ENCODE peak calls at places on chromosome 10, in seven cellular contexts. Z, Q, F, N, I, J and W are unnamed samples.

GRCh38 chr10:133324198-133324792 is 12.4 kb downstream of the CALY start:
- DNase-seq in Z (peak; percentile 84), Q (peak; percentile 87), F (peak; percentile 62), N (no peak), I (peak; percentile 62), J (no peak), W (no peak)

GRCh38 chr10:102269017-102269416 is 23.7 kb downstream of the GBF1 start:
- DNase-seq in Z (no peak), Q (no peak), F (no peak), N (no peak), I (no peak), J (no peak), W (no peak)

GRCh38 chr10:90112681-90113080 is 411.3 kb downstream of the KIF20B start:
- DNase-seq in Z (no peak), Q (no peak), F (no peak), N (no peak), I (no peak), J (no peak), W (no peak)

GRCh38 chr10:36759111-36759805 is 366.1 kb upstream of the ANKRD30A start:
- DNase-seq in Z (no peak), Q (no peak), F (no peak), N (no peak), I (no peak), J (no peak), W (no peak)

GRCh38 chr10:132551093-132551807 is 13.7 kb downstream of the INPP5A start:
- DNase-seq in Z (no peak), Q (peak; percentile 91), F (no peak), N (no peak), I (no peak), J (no peak), W (no peak)

GRCh38 chr10:652226-652625 is 37.2 kb downstream of the DIP2C start:
- DNase-seq in Z (no peak), Q (no peak), F (no peak), N (no peak), I (no peak), J (no peak), W (peak; percentile 71)

GRCh38 chr10:71933651-71934050 is 30.5 kb upstream of the CHST3 start:
- DNase-seq in Z (no peak), Q (no peak), F (no peak), N (no peak), I (no peak), J (no peak), W (no peak)

GRCh38 chr10:84156009-84156408 is 16.7 kb downstream of the GHITM start:
- DNase-seq in Z (no peak), Q (no peak), F (no peak), N (no peak), I (no peak), J (no peak), W (no peak)

GRCh38 chr10:95655571-95656290 is 780 bp downstream of the ALDH18A1 start:
- DNase-seq in Z (peak; percentile 19), Q (no peak), F (peak; percentile 16), N (no peak), I (no peak), J (peak; percentile 62), W (no peak)

GRCh38 chr10:59847888-59848287 is 58.5 kb downstream of the CCDC6 start:
- DNase-seq in Z (no peak), Q (no peak), F (no peak), N (no peak), I (no peak), J (peak; percentile 12), W (no peak)

GRCh38 chr10:95474228-95475002 is 86.8 kb downstream of the SORBS1 start:
- DNase-seq in Z (no peak), Q (no peak), F (peak; percentile 29), N (no peak), I (peak; percentile 48), J (no peak), W (no peak)

GRCh38 chr10:91034042-91034441 is 113.2 kb upstream of the ANKRD1 start:
- DNase-seq in Z (no peak), Q (no peak), F (no peak), N (no peak), I (no peak), J (no peak), W (no peak)

GRCh38 chr10:99917963-99918825 is 91.6 kb downstream of the DNMBP start:
- DNase-seq in Z (peak; percentile 35), Q (no peak), F (no peak), N (no peak), I (peak; percentile 26), J (no peak), W (no peak)

GRCh38 chr10:127888526-127889312 is 4.0 kb downstream of the CLRN3 start:
- DNase-seq in Z (peak; percentile 76), Q (no peak), F (no peak), N (no peak), I (no peak), J (peak; percentile 89), W (no peak)

GRCh38 chr10:129968020-129968861 is 4.2 kb upstream of the EBF3 start:
- DNase-seq in Z (no peak), Q (peak; percentile 62), F (no peak), N (no peak), I (no peak), J (no peak), W (no peak)

DNA sequence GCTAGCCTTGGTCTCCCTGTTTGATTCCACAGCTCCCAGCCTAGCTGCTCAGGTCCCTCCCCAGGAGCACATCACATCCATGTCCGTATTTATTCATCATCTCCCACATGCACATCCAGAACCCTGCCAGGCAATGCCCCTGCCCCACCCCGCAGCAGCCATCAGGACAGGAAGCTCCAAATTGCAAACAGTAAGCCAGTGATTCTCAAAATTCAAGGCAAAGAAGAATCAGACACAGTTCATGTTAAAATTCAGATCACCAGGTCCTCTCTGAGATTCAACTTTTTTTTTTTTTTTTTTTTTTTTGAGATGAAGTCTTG is 17.7 kb downstream of the LRRC20 start:
- DNase-seq in Z (no peak), Q (no peak), F (no peak), N (no peak), I (no peak), J (no peak), W (no peak)
- TF ChIP-seq CTCF in Z (no peak), Q (no peak), F (no peak), N (no peak), I (no peak), J (no peak), W (no peak)

DNA sequence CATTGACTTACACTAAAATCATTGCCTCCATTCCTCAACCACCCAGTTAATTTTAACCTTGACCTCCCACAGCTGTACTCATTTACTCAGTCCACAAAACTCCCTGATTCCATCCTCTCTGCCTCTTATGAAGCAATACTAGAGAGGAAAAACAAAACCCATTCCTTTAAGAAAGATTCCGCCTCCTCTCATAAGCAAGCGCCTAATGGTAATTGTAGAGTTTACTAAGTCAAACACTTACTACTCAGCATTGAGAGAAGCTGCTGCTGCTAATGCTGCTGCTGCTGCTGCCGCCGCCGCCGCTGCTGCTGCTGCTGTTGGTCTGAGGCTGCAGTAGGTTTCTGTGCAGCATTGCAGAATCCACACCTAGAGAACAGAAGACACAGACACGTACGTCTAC is 2.1 kb upstream of the ADD3 start:
- DNase-seq in Z (peak; percentile 46), Q (no peak), F (peak; percentile 35), N (no peak), I (no peak), J (no peak), W (no peak)
- H3K4me3 ChIP-seq in Z (peak overlapping the region; percentile 88), Q (no peak overlapping the region), F (peak overlapping the region; percentile 50), N (no peak overlapping the region), I (peak overlapping the region; percentile 99), J (peak overlapping the region; percentile 93), W (peak overlapping the region; percentile 99)

GRCh38 chr10:50610364-50610763 is 13.4 kb downstream of the SGMS1 start:
- DNase-seq in Z (no peak), Q (no peak), F (no peak), N (no peak), I (no peak), J (no peak), W (no peak)

GRCh38 chr10:50615654-50616053 is 8.1 kb downstream of the SGMS1 start:
- DNase-seq in Z (no peak), Q (no peak), F (no peak), N (no peak), I (no peak), J (no peak), W (no peak)

GRCh38 chr10:50613150-50613549 is 10.6 kb downstream of the SGMS1 start:
- DNase-seq in Z (no peak), Q (no peak), F (no peak), N (no peak), I (no peak), J (no peak), W (no peak)

GRCh38 chr10:50614444-50615137 is 9.2 kb downstream of the SGMS1 start:
- DNase-seq in Z (no peak), Q (no peak), F (peak; percentile 53), N (peak; percentile 37), I (no peak), J (no peak), W (no peak)

DNA sequence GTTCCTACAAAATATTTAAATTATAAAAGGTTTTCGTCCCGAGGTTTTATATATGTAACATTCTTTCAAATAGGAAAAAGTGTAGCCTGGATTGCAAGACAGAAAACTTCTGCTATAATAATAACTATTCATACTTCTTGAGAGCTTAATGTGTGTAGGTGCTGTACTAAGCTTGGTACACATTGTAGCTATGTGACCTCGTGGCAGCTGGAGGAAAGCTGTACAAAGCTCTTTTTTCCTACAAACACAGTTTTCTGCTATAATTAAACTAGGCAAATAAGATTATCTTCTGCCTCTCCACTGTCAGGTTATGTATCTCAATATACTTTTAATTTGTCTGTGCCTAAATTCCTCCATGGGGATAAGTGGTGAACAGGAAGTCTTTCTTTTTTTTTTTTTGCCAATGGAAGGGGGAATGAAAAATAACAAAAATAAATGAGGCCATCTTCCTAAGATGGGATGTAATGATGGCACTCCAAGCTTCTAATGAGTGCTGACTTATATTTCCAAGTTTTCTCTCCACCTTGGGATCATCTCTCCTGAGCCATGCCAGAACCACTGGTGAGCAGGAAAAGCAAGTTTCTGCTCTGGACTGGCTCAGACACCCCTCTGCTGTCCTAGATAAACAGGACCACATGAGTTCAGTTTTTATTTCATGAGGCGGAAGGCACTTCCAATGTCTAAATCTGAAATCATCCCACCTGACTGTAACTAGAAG is 9.9 kb downstream of the SGMS1 start:
- DNase-seq in Z (no peak), Q (no peak), F (no peak), N (no peak), I (no peak), J (no peak), W (no peak)
- TF ChIP-seq POLR2AphosphoS5 in Z (no peak), Q (no peak), F (no peak), N (no peak), I (no peak), J (no peak), W (no peak)

DNA sequence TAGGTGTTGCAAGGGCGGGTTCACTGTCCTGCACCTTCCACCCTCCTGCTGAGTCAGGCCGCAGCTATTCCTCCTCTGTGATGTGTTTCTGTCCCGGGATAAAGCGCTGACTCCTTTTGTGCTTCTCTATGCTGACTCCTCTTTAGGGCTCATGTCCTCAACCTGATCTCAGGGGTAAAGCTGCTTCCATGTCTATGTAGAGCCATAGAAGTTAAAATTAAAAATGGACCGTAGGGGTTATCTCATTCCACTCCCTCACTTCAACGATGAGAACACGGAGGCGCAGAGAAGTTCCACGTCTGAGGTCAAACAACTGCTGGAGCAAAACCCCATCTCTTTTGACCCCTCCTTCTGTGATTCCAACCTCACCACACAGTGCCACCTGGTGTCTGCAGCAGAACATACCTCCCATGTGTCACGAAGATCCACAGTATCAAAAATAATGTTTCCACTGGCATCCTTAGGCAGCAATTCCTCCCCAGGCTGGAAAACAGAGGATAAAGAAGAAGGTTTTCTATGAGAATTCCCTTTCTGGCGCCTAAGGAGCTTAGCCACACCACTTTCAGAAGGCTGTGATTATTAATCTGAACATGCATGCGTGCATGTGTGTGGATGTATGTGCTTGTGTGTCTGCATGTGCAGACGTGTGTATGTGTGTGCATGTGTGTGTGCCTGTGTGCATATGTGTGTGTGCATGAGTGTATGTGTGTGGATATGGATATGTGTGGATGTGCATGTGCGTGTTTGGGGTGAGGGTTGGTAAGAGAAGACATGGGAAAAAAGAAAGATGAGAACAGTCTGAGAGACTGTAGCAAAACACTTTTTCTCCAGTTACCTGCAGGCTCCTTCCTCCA is 81.2 kb upstream of the UCN3 start:
- DNase-seq in Z (peak; percentile 76), Q (no peak), F (peak; percentile 58), N (peak; percentile 55), I (peak; percentile 23), J (peak; percentile 82), W (no peak)
- TF ChIP-seq CTCF in Z (peak; percentile 63), Q (peak; percentile 64), F (peak; percentile 82), N (peak; percentile 77), I (peak; percentile 34), J (peak; percentile 74), W (no peak)